ENCODE peak calls at places on chromosome 4, in five cellular contexts. C, T, P, W and Y are unnamed samples.

GRCh38 chr4:100340534-100341364 is 150.5 kb upstream of the DDIT4L start:
- DNase-seq in P (no peak), T (peak; percentile 50), C (no peak), W (no peak), Y (no peak)

GRCh38 chr4:107497054-107497453 is 223.0 kb downstream of the PAPSS1 start:
- DNase-seq in T (no peak), W (no peak), P (no peak), C (no peak), Y (no peak)

GRCh38 chr4:23061431-23061830 is 368.7 kb downstream of the GBA3 start:
- DNase-seq in W (no peak), P (no peak), C (no peak), T (no peak), Y (no peak)

GRCh38 chr4:169282429-169283113 is 11.8 kb upstream of the SH3RF1 start:
- DNase-seq in P (no peak), C (no peak), T (no peak), W (no peak), Y (no peak)

GRCh38 chr4:102693266-102693850 is 67.4 kb downstream of the MANBA start:
- DNase-seq in T (no peak), W (no peak), P (no peak), C (no peak), Y (no peak)

GRCh38 chr4:176792348-176793059 is at the start of gene VEGFC:
- DNase-seq in P (peak; percentile 75), W (no peak), C (peak; percentile 77), T (peak; percentile 70), Y (no peak)

GRCh38 chr4:70703695-70704332 is 15.5 kb downstream of the UTP3 start:
- DNase-seq in W (no peak), C (no peak), P (no peak), T (peak; percentile 68), Y (no peak)

GRCh38 chr4:924107-925096 is 7.7 kb downstream of the GAK start:
- DNase-seq in C (no peak), W (no peak), P (peak; percentile 51), T (peak; percentile 59), Y (peak; percentile 57)

GRCh38 chr4:95048296-95048695 is 290.5 kb downstream of the BMPR1B start:
- DNase-seq in C (no peak), T (no peak), P (no peak), W (no peak), Y (no peak)

GRCh38 chr4:8907596-8908205 is 36.1 kb upstream of the HMX1 start:
- DNase-seq in C (peak; percentile 40), T (no peak), P (peak; percentile 57), W (no peak), Y (no peak)

GRCh38 chr4:20299515-20299914 is 47.8 kb downstream of the SLIT2 start:
- DNase-seq in W (no peak), C (no peak), T (peak; percentile 87), P (no peak), Y (no peak)

GRCh38 chr4:14176613-14177012 is 549.1 kb upstream of the BOD1L1 start:
- DNase-seq in W (no peak), C (no peak), P (no peak), T (no peak), Y (no peak)

GRCh38 chr4:53905935-53906377 is 158.4 kb downstream of the CHIC2 start:
- DNase-seq in W (peak; percentile 23), P (no peak), C (no peak), T (peak; percentile 88), Y (peak; percentile 13)

GRCh38 chr4:179831274-179831673 is 2389.0 kb upstream of the AGA start:
- DNase-seq in T (no peak), P (no peak), C (no peak), W (no peak), Y (no peak)

DNA sequence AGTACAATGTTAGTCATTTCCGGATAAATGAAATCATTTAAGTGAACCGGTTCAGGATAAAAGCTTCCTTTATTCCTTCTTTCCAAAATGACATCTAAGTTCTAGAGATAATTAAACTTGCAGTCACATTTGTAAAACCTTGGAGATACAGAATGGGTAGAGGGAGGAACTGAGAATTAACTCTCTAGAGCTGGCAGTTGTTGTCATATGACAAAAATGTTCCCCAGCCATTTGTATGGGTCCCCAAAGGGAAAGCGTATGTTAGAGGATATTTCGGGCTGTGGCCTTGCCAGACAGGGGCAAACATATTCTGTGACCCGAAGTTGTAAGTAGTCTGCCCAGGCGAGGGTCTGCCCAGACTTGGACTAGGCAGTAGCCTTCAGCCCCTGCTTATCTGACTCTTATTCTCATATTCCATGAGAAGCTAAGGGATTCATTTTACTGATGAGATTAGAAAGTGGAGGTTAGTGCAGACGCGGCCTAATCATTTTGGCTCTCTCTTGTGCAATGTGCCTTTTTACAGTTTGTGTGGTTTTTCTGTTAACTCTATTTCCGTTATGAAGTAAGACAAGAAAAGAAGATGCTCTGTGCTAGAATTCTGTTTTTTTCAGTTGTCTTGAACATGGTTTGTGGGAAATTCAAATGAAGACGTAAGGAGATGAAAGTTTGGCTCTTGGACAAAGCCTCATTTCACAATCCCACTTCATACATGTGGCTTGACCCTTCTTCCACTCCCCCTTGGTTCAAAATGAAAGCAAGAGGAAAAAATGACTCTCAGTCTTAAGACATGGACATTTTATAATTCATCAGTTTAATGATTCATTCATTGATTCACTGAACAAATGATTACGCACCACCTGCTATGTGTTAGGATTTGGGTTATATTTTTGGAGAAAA is 2394.2 kb upstream of the AGA start:
- DNase-seq in C (no peak), T (no peak), W (no peak), P (no peak), Y (no peak)
- H3K4me3 ChIP-seq in C (no peak overlapping the region), T (no peak overlapping the region), W (no peak overlapping the region), P (no peak overlapping the region), Y (no peak overlapping the region)

GRCh38 chr4:74471228-74471627 is 26.3 kb downstream of the AREG start:
- DNase-seq in W (no peak), P (no peak), T (no peak), C (no peak), Y (no peak)
- TF ChIP-seq CTCF in W (no peak), P (no peak), T (no peak), C (no peak), Y (no peak)

DNA sequence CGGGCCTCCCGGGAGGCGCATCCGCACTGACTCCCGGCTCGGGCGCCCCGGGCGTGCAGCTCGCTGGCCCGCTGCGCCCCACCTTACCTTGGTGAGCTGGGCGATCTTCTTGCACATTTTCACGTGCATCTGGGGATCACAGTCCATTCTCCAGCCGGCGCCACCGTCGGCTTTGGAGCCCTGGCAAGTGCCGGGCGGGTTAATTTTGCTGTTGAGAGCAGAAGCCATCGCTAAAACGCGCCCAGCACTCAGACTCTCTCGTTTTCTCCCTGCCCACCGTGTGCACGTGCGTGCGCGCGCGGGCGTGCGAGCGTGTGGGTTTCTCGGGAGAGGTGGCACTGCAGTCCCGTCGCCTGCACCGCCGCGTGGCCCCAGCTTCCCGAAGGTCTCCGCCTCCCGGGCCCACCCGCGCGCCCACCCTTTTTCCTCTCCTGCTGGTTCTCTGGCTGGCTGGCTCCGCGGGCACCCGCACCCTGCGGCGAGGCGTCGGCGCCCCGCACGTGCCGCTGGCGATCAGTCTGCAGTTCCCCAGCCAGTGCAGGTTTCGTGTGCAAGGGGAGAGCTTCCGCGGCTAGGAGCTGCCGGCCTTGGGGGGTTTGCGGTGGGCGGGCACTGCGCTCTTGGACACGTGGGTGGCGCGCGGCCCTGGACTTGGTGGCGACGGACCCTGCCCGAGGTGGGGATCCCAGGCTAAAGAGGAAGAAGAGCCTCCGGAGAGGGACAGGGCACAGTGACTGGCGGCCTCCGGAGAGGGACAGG is at the start of gene FAM184B:
- DNase-seq in P (peak; percentile 66), T (peak; percentile 9), W (no peak), C (no peak), Y (no peak)
- H3K4me3 ChIP-seq in P (peak within 1 kb of the TSS; percentile 41), T (peak within 1 kb of the TSS; percentile 60), W (peak within 1 kb of the TSS; percentile 19), C (peak within 1 kb of the TSS; percentile 55), Y (no peak within 1 kb of the TSS)

DNA sequence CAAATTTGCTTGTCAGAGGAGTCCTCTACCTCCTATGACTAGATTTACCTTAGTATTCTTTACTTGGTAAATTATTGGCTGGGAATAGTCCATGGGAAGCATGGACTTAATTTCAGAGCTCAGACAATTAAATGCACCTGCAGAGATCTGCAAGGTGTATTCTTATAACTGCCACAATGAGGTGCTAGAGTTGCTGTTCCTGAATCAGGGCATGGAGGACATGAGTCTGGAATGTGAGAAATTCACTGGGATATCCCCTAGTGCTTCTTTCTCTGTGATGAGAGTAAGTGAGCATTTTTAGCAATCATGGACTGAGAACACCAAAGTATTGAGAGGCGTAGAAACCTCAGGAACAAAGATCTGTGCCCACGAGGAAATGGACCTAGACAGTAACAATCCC is 32.9 kb upstream of the GRID2 start:
- DNase-seq in P (no peak), T (no peak), C (no peak), W (no peak), Y (no peak)
- TF ChIP-seq CTCF in P (no peak), T (no peak), C (no peak), W (peak; percentile 22), Y (no peak)

GRCh38 chr4:119029847-119030535 is 105.6 kb upstream of the MYOZ2 start:
- DNase-seq in P (no peak), W (no peak), C (no peak), T (no peak), Y (no peak)
- H3K4me3 ChIP-seq in P (peak overlapping the region; percentile 33), W (no peak overlapping the region), C (peak overlapping the region; percentile 13), T (no peak overlapping the region), Y (no peak overlapping the region)

GRCh38 chr4:161564230-161564834 is 599.5 kb downstream of the FSTL5 start:
- DNase-seq in W (no peak), C (no peak), T (no peak), P (no peak), Y (no peak)
- TF ChIP-seq CTCF in W (peak; percentile 15), C (no peak), T (no peak), P (peak; percentile 40), Y (no peak)

GRCh38 chr4:105807496-105807895 is 87.8 kb upstream of the NPNT start:
- DNase-seq in W (no peak), C (no peak), T (peak; percentile 61), P (no peak), Y (no peak)

GRCh38 chr4:105805501-105806120 is 89.7 kb upstream of the NPNT start:
- DNase-seq in W (no peak), P (no peak), C (no peak), T (peak; percentile 13), Y (no peak)

GRCh38 chr4:105808030-105808429 is 87.2 kb upstream of the NPNT start:
- DNase-seq in C (no peak), P (no peak), T (no peak), W (no peak), Y (no peak)

GRCh38 chr4:105808459-105809041 is 86.7 kb upstream of the NPNT start:
- DNase-seq in T (peak; percentile 86), P (no peak), W (no peak), C (no peak), Y (no peak)
- H3K4me3 ChIP-seq in T (no peak overlapping the region), P (peak overlapping the region; percentile 9), W (no peak overlapping the region), C (no peak overlapping the region), Y (no peak overlapping the region)

GRCh38 chr4:112379306-112379705 is 82.1 kb downstream of the ALPK1 start:
- DNase-seq in T (no peak), P (no peak), W (no peak), C (no peak), Y (no peak)
- TF ChIP-seq CTCF in T (no peak), P (no peak), W (peak; percentile 27), C (no peak), Y (no peak)